ENCODE peak calls at places on chromosomes 2 and 18, in four cellular contexts. One of them, this sample, is unnamed.

GRCh38 chr2:28419705-28420270 is 27.1 kb downstream of the FOSL2 start:
- DNase-seq in left ventricle myocardium inferior: no peak
- DNase-seq in K562: no peak
- DNase-seq in fibroblast of lung: no peak
- DNase-seq in this sample: no peak

GRCh38 chr2:174632847-174633620 is 35.4 kb upstream of the WIPF1 start:
- DNase-seq in left ventricle myocardium inferior: no peak
- DNase-seq in K562: no peak
- DNase-seq in fibroblast of lung: no peak
- DNase-seq in this sample: no peak

GRCh38 chr2:238100821-238101771 is 956 bp downstream of the ESPNL start:
- DNase-seq in left ventricle myocardium inferior: no peak
- DNase-seq in K562: no peak
- DNase-seq in fibroblast of lung: no peak
- DNase-seq in this sample: no peak

GRCh38 chr2:101823347-101823791 is 125.9 kb downstream of the MAP4K4 start:
- DNase-seq in left ventricle myocardium inferior: no peak
- DNase-seq in K562: peak
- DNase-seq in fibroblast of lung: peak
- DNase-seq in this sample: peak

GRCh38 chr2:20182241-20182931 is 42.5 kb downstream of the SDC1 start:
- DNase-seq in left ventricle myocardium inferior: no peak
- DNase-seq in K562: peak
- DNase-seq in fibroblast of lung: peak
- DNase-seq in this sample: peak

GRCh38 chr2:23624378-23624777 is 239.4 kb downstream of the KLHL29 start:
- DNase-seq in left ventricle myocardium inferior: no peak
- DNase-seq in K562: peak
- DNase-seq in fibroblast of lung: no peak
- DNase-seq in this sample: peak

GRCh38 chr18:49814147-49814499 is 790 bp upstream of the ACAA2 start:
- DNase-seq in left ventricle myocardium inferior: peak
- DNase-seq in K562: peak
- DNase-seq in fibroblast of lung: peak
- DNase-seq in this sample: peak

GRCh38 chr18:50096766-50097435 is 98.0 kb downstream of the MYO5B start:
- DNase-seq in left ventricle myocardium inferior: no peak
- DNase-seq in K562: no peak
- DNase-seq in fibroblast of lung: no peak
- DNase-seq in this sample: no peak

GRCh38 chr18:74669136-74669798 is 71.6 kb downstream of the ZNF407 start:
- DNase-seq in left ventricle myocardium inferior: no peak
- DNase-seq in K562: no peak
- DNase-seq in fibroblast of lung: no peak
- DNase-seq in this sample: no peak

GRCh38 chr2:115867024-115867423 is 1424.6 kb downstream of the DPP10 start:
- DNase-seq in left ventricle myocardium inferior: no peak
- DNase-seq in K562: no peak
- DNase-seq in fibroblast of lung: no peak
- DNase-seq in this sample: no peak

GRCh38 chr2:9630001-9630749 is 622 bp downstream of the YWHAQ start:
- DNase-seq in left ventricle myocardium inferior: peak
- DNase-seq in K562: peak
- DNase-seq in fibroblast of lung: peak
- DNase-seq in this sample: peak

GRCh38 chr2:176584333-176584732 is 315.1 kb downstream of the MTX2 start:
- DNase-seq in left ventricle myocardium inferior: no peak
- DNase-seq in K562: no peak
- DNase-seq in fibroblast of lung: no peak
- DNase-seq in this sample: no peak

GRCh38 chr18:23719634-23720201 is 30.5 kb downstream of the LAMA3 start:
- DNase-seq in left ventricle myocardium inferior: no peak
- DNase-seq in K562: peak
- DNase-seq in fibroblast of lung: peak
- DNase-seq in this sample: peak

GRCh38 chr2:78861546-78861945 is 164.0 kb upstream of the REG3G start:
- DNase-seq in left ventricle myocardium inferior: no peak
- DNase-seq in K562: peak
- DNase-seq in fibroblast of lung: no peak
- DNase-seq in this sample: peak

GRCh38 chr2:95020275-95021014 is 5.1 kb upstream of the MAL start:
- DNase-seq in left ventricle myocardium inferior: no peak
- DNase-seq in K562: no peak
- DNase-seq in fibroblast of lung: no peak
- DNase-seq in this sample: no peak

GRCh38 chr2:173979721-173980351 is 14.7 kb upstream of the SP3 start:
- DNase-seq in left ventricle myocardium inferior: no peak
- DNase-seq in K562: no peak
- DNase-seq in fibroblast of lung: peak
- DNase-seq in this sample: peak

GRCh38 chr2:45892236-45892701 is 240.8 kb downstream of the PRKCE start:
- DNase-seq in left ventricle myocardium inferior: no peak
- DNase-seq in K562: no peak
- DNase-seq in fibroblast of lung: peak
- DNase-seq in this sample: peak

GRCh38 chr2:42618972-42619371 is 50.5 kb downstream of the MTA3 start:
- DNase-seq in left ventricle myocardium inferior: no peak
- DNase-seq in K562: no peak
- DNase-seq in fibroblast of lung: peak
- DNase-seq in this sample: no peak

DNA sequence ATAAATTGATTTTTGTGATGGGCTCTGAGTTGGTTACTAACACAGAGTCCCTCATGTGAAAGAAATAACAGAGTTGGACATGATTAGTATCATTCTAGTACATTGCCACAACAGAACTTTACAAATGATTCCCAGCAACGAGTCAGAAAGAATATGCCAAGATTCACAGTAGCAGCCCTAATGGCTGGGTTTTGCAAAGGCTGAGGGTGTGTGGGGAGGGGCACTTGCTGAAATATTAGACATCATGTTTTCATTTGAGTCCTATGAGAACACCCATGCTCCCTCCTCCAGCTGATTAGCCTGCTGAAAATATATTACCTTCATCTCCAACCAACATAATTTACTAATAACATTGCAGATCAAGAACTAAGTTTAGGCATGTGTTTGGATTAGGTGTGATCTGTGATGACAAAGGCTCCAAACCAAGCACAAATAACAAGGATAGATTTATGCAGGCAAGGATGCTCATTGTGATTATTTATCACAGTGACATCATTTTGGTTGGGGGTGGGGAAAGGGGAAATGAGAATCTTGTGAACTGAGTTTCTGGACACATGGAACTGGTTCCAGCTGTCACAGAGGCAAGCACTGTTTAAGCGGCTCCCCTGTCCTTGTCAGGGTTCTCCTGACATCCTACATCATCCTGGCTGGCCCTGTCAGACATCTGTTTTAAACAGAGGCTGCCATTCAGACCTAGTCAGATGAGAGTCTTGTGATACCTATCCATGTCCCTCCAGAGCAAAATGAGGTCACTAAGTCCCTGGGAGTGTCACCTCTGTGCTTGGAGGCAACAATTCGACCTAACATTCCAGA is 205.8 kb upstream of the NCKAP5 start:
- DNase-seq in left ventricle myocardium inferior: no peak
- DNase-seq in K562: no peak
- DNase-seq in fibroblast of lung: peak
- DNase-seq in this sample: no peak
- H3K27ac ChIP-seq in left ventricle myocardium inferior: peak
- H3K27ac ChIP-seq in K562: no peak
- H3K27ac ChIP-seq in fibroblast of lung: no peak
- H3K27ac ChIP-seq in this sample: no peak

GRCh38 chr2:67798536-67799160 is 264.2 kb downstream of the C1D start:
- DNase-seq in left ventricle myocardium inferior: no peak
- DNase-seq in K562: no peak
- DNase-seq in fibroblast of lung: no peak
- DNase-seq in this sample: no peak
- H3K27ac ChIP-seq in left ventricle myocardium inferior: peak
- H3K27ac ChIP-seq in K562: no peak
- H3K27ac ChIP-seq in fibroblast of lung: no peak
- H3K27ac ChIP-seq in this sample: no peak

GRCh38 chr18:12256946-12257345 is 2.8 kb downstream of the CIDEA start:
- DNase-seq in left ventricle myocardium inferior: no peak
- DNase-seq in K562: no peak
- DNase-seq in fibroblast of lung: no peak
- DNase-seq in this sample: no peak
- H3K27ac ChIP-seq in left ventricle myocardium inferior: no peak
- H3K27ac ChIP-seq in K562: no peak
- H3K27ac ChIP-seq in fibroblast of lung: no peak
- H3K27ac ChIP-seq in this sample: no peak

GRCh38 chr2:120509213-120509815 is 163.4 kb downstream of the INHBB start:
- DNase-seq in left ventricle myocardium inferior: no peak
- DNase-seq in K562: no peak
- DNase-seq in fibroblast of lung: no peak
- DNase-seq in this sample: no peak
- H3K27ac ChIP-seq in left ventricle myocardium inferior: no peak
- H3K27ac ChIP-seq in K562: no peak
- H3K27ac ChIP-seq in fibroblast of lung: no peak
- H3K27ac ChIP-seq in this sample: no peak

DNA sequence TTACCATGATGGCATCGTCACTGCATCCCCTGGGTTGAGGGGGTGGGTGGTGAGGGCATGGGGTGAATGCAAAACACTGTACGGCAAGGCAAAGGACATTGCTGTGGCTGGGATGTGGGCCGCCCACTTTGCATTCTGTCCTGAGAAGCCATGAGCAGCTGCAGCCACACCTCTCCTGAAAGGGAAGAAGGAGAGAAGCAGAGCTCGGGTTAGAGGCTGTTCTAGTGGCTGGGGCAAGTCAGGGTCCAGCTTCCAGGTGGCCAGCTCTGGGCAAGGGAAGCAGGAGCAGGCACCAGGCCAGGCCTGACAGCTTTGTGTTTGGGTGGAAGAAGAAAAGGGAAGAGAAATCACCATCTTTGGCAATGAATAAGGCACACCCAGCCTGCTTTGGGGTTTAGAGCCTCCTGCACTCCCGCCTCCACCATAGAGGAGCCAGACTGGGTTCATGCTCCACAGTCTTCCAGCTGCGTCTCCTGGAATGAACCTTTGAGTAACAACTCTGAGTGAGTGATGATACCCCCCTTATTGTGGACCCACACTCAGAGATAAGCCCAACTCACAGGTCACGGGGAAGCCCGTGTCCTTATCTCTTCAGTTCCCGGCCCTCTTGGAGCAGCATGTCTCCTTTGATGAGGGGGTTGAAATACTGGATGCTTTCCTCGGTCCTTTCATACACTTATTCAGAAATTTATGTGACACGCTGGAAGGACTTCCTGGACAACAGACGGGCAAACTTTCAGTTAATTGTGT is 63.5 kb downstream of the INPP4A start:
- DNase-seq in left ventricle myocardium inferior: peak
- DNase-seq in K562: peak
- DNase-seq in fibroblast of lung: peak
- DNase-seq in this sample: peak
- H3K27ac ChIP-seq in left ventricle myocardium inferior: peak
- H3K27ac ChIP-seq in K562: peak
- H3K27ac ChIP-seq in fibroblast of lung: no peak
- H3K27ac ChIP-seq in this sample: no peak

GRCh38 chr18:59899298-59900221 is at the start of gene PMAIP1:
- DNase-seq in left ventricle myocardium inferior: peak
- DNase-seq in K562: peak
- DNase-seq in fibroblast of lung: peak
- DNase-seq in this sample: peak

GRCh38 chr18:59898093-59898492 is 1.7 kb upstream of the PMAIP1 start:
- DNase-seq in left ventricle myocardium inferior: no peak
- DNase-seq in K562: no peak
- DNase-seq in fibroblast of lung: no peak
- DNase-seq in this sample: no peak

GRCh38 chr18:59902180-59902992 is 2.6 kb downstream of the PMAIP1 start:
- DNase-seq in left ventricle myocardium inferior: no peak
- DNase-seq in K562: no peak
- DNase-seq in fibroblast of lung: peak
- DNase-seq in this sample: no peak

GRCh38 chr18:59898609-59899297 is 1.0 kb upstream of the PMAIP1 start:
- DNase-seq in left ventricle myocardium inferior: no peak
- DNase-seq in K562: no peak
- DNase-seq in fibroblast of lung: peak
- DNase-seq in this sample: no peak

GRCh38 chr18:59900222-59901128 is 679 bp downstream of the PMAIP1 start:
- DNase-seq in left ventricle myocardium inferior: peak
- DNase-seq in K562: peak
- DNase-seq in fibroblast of lung: peak
- DNase-seq in this sample: peak
- H3K27ac ChIP-seq in left ventricle myocardium inferior: peak
- H3K27ac ChIP-seq in K562: peak
- H3K27ac ChIP-seq in fibroblast of lung: peak
- H3K27ac ChIP-seq in this sample: no peak

GRCh38 chr2:240688563-240688919 is 3.1 kb upstream of the AQP12A start:
- DNase-seq in left ventricle myocardium inferior: no peak
- DNase-seq in K562: no peak
- DNase-seq in fibroblast of lung: no peak
- DNase-seq in this sample: no peak
- H3K27ac ChIP-seq in left ventricle myocardium inferior: no peak
- H3K27ac ChIP-seq in K562: no peak
- H3K27ac ChIP-seq in fibroblast of lung: no peak
- H3K27ac ChIP-seq in this sample: no peak

DNA sequence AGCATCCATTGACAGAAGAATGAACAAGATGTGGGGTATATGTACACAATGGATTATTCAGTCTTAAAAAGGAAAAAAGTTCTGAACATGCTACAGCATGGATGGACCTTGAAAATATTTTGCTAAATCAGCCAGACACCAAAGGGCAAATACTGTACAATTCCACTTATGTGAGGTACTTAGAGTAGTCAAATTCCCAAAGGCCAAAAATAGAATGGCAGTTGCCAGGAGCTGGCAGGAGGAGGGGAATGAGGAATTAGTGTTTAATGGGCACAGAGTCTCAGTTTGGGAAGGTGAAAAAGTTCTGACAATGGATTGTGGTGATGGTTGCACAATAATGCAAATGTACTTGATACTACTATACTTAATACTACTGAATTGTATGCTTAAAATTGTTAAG is 193.2 kb downstream of the MBD2 start:
- DNase-seq in left ventricle myocardium inferior: no peak
- DNase-seq in K562: no peak
- DNase-seq in fibroblast of lung: no peak
- DNase-seq in this sample: no peak
- H3K27ac ChIP-seq in left ventricle myocardium inferior: peak
- H3K27ac ChIP-seq in K562: no peak
- H3K27ac ChIP-seq in fibroblast of lung: no peak
- H3K27ac ChIP-seq in this sample: peak